ENCODE peak calls at places on chromosomes 1 and 21, in five cellular contexts. One of them, this sample, is unnamed.

GRCh38 chr21:35491114-35491513 is 442.0 kb upstream of the RUNX1 start:
- DNase-seq in dorsolateral prefrontal cortex: no peak
- DNase-seq in neural crest cell: no peak
- DNase-seq in T-helper 1 cell: no peak
- DNase-seq in NCI-H1417: no peak
- DNase-seq in this sample: peak

GRCh38 chr1:94753171-94753972 is 66.8 kb upstream of the SLC44A3 start:
- DNase-seq in dorsolateral prefrontal cortex: no peak
- DNase-seq in neural crest cell: no peak
- DNase-seq in T-helper 1 cell: no peak
- DNase-seq in NCI-H1417: no peak
- DNase-seq in this sample: no peak

GRCh38 chr21:36753556-36753955 is 54.6 kb downstream of the SIM2 start:
- DNase-seq in dorsolateral prefrontal cortex: no peak
- DNase-seq in neural crest cell: no peak
- DNase-seq in T-helper 1 cell: no peak
- DNase-seq in NCI-H1417: no peak
- DNase-seq in this sample: peak

GRCh38 chr1:119811428-119811827 is at the start of gene REG4:
- DNase-seq in dorsolateral prefrontal cortex: no peak
- DNase-seq in neural crest cell: no peak
- DNase-seq in T-helper 1 cell: no peak
- DNase-seq in NCI-H1417: no peak
- DNase-seq in this sample: no peak

GRCh38 chr1:151533870-151534269 is 6.2 kb upstream of the TUFT1 start:
- DNase-seq in dorsolateral prefrontal cortex: no peak
- DNase-seq in neural crest cell: no peak
- DNase-seq in T-helper 1 cell: no peak
- DNase-seq in NCI-H1417: no peak
- DNase-seq in this sample: no peak

GRCh38 chr1:66767590-66767989 is 15.3 kb downstream of the DYNLT5 start:
- DNase-seq in dorsolateral prefrontal cortex: no peak
- DNase-seq in neural crest cell: no peak
- DNase-seq in T-helper 1 cell: no peak
- DNase-seq in NCI-H1417: no peak
- DNase-seq in this sample: no peak

GRCh38 chr1:92774407-92774806 is 10.5 kb downstream of the EVI5 start:
- DNase-seq in dorsolateral prefrontal cortex: no peak
- DNase-seq in neural crest cell: no peak
- DNase-seq in T-helper 1 cell: no peak
- DNase-seq in NCI-H1417: no peak
- DNase-seq in this sample: no peak

GRCh38 chr1:112998592-112999235 is 42.7 kb upstream of the SLC16A1 start:
- DNase-seq in dorsolateral prefrontal cortex: peak
- DNase-seq in neural crest cell: no peak
- DNase-seq in T-helper 1 cell: no peak
- DNase-seq in NCI-H1417: peak
- DNase-seq in this sample: no peak

GRCh38 chr1:97417661-97418060 is 503.2 kb downstream of the DPYD start:
- DNase-seq in dorsolateral prefrontal cortex: no peak
- DNase-seq in neural crest cell: no peak
- DNase-seq in T-helper 1 cell: no peak
- DNase-seq in NCI-H1417: no peak
- DNase-seq in this sample: no peak

GRCh38 chr1:179155615-179156014 is 73.7 kb downstream of the TOR3A start:
- DNase-seq in dorsolateral prefrontal cortex: no peak
- DNase-seq in neural crest cell: no peak
- DNase-seq in T-helper 1 cell: no peak
- DNase-seq in NCI-H1417: no peak
- DNase-seq in this sample: no peak

GRCh38 chr21:39029086-39029772 is 154.0 kb downstream of the PSMG1 start:
- DNase-seq in dorsolateral prefrontal cortex: no peak
- DNase-seq in neural crest cell: no peak
- DNase-seq in T-helper 1 cell: no peak
- DNase-seq in NCI-H1417: no peak
- DNase-seq in this sample: no peak

GRCh38 chr1:181493885-181494284 is 10.6 kb downstream of the CACNA1E start:
- DNase-seq in dorsolateral prefrontal cortex: no peak
- DNase-seq in neural crest cell: no peak
- DNase-seq in T-helper 1 cell: no peak
- DNase-seq in NCI-H1417: no peak
- DNase-seq in this sample: no peak

GRCh38 chr1:206933333-206933945 is 11.7 kb upstream of the FCMR start:
- DNase-seq in dorsolateral prefrontal cortex: no peak
- DNase-seq in neural crest cell: no peak
- DNase-seq in T-helper 1 cell: peak
- DNase-seq in NCI-H1417: no peak
- DNase-seq in this sample: peak

GRCh38 chr1:31182352-31182751 is 57.3 kb downstream of the NKAIN1 start:
- DNase-seq in dorsolateral prefrontal cortex: peak
- DNase-seq in neural crest cell: peak
- DNase-seq in T-helper 1 cell: peak
- DNase-seq in NCI-H1417: peak
- DNase-seq in this sample: peak

GRCh38 chr1:109484519-109484975 is 842 bp downstream of the ATXN7L2 start:
- DNase-seq in dorsolateral prefrontal cortex: no peak
- DNase-seq in neural crest cell: no peak
- DNase-seq in T-helper 1 cell: no peak
- DNase-seq in NCI-H1417: peak
- DNase-seq in this sample: peak

GRCh38 chr1:28035420-28035819 is 53.0 kb downstream of the EYA3 start:
- DNase-seq in dorsolateral prefrontal cortex: no peak
- DNase-seq in neural crest cell: no peak
- DNase-seq in T-helper 1 cell: no peak
- DNase-seq in NCI-H1417: no peak
- DNase-seq in this sample: no peak

GRCh38 chr1:2930016-2930815 is 91.1 kb upstream of the ACTRT2 start:
- DNase-seq in dorsolateral prefrontal cortex: no peak
- DNase-seq in neural crest cell: no peak
- DNase-seq in T-helper 1 cell: no peak
- DNase-seq in NCI-H1417: no peak
- DNase-seq in this sample: no peak

GRCh38 chr1:221667504-221667903 is 74.4 kb downstream of the DUSP10 start:
- DNase-seq in dorsolateral prefrontal cortex: no peak
- DNase-seq in neural crest cell: no peak
- DNase-seq in T-helper 1 cell: no peak
- DNase-seq in NCI-H1417: no peak
- DNase-seq in this sample: peak

GRCh38 chr1:153962088-153963029 is 978 bp downstream of the SLC39A1 start:
- DNase-seq in dorsolateral prefrontal cortex: no peak
- DNase-seq in neural crest cell: no peak
- DNase-seq in T-helper 1 cell: no peak
- DNase-seq in NCI-H1417: no peak
- DNase-seq in this sample: peak

GRCh38 chr1:111952258-111952657 is 37.2 kb downstream of the KCND3 start:
- DNase-seq in dorsolateral prefrontal cortex: no peak
- DNase-seq in neural crest cell: no peak
- DNase-seq in T-helper 1 cell: no peak
- DNase-seq in NCI-H1417: no peak
- DNase-seq in this sample: no peak

GRCh38 chr1:86197206-86197855 is 40.8 kb upstream of the COL24A1 start:
- DNase-seq in dorsolateral prefrontal cortex: no peak
- DNase-seq in neural crest cell: no peak
- DNase-seq in T-helper 1 cell: no peak
- DNase-seq in NCI-H1417: no peak
- DNase-seq in this sample: no peak

GRCh38 chr1:114145504-114146160 is 8.0 kb downstream of the SYT6 start:
- DNase-seq in dorsolateral prefrontal cortex: no peak
- DNase-seq in neural crest cell: no peak
- DNase-seq in T-helper 1 cell: no peak
- DNase-seq in NCI-H1417: no peak
- DNase-seq in this sample: no peak

GRCh38 chr1:21861602-21862429 is 49.8 kb downstream of the LDLRAD2 start:
- DNase-seq in dorsolateral prefrontal cortex: no peak
- DNase-seq in neural crest cell: no peak
- DNase-seq in T-helper 1 cell: no peak
- DNase-seq in NCI-H1417: no peak
- DNase-seq in this sample: peak

GRCh38 chr21:34536311-34536710 is 24.3 kb upstream of the KCNE1 start:
- DNase-seq in dorsolateral prefrontal cortex: no peak
- DNase-seq in neural crest cell: no peak
- DNase-seq in T-helper 1 cell: no peak
- DNase-seq in NCI-H1417: no peak
- DNase-seq in this sample: no peak

GRCh38 chr1:86277909-86278308 is 118.2 kb downstream of the ODF2L start:
- DNase-seq in dorsolateral prefrontal cortex: no peak
- DNase-seq in neural crest cell: no peak
- DNase-seq in T-helper 1 cell: no peak
- DNase-seq in NCI-H1417: peak
- DNase-seq in this sample: no peak

GRCh38 chr21:37073417-37074194 is 552 bp downstream of the TTC3 start:
- DNase-seq in dorsolateral prefrontal cortex: peak
- DNase-seq in neural crest cell: no peak
- DNase-seq in T-helper 1 cell: peak
- DNase-seq in NCI-H1417: peak
- DNase-seq in this sample: peak

GRCh38 chr1:212699839-212700596 is at the start of gene BATF3:
- DNase-seq in dorsolateral prefrontal cortex: peak
- DNase-seq in neural crest cell: peak
- DNase-seq in T-helper 1 cell: peak
- DNase-seq in NCI-H1417: no peak
- DNase-seq in this sample: peak

GRCh38 chr1:116826818-116827606 is 72.8 kb downstream of the CD2 start:
- DNase-seq in dorsolateral prefrontal cortex: no peak
- DNase-seq in neural crest cell: no peak
- DNase-seq in T-helper 1 cell: no peak
- DNase-seq in NCI-H1417: no peak
- DNase-seq in this sample: peak

GRCh38 chr1:84603223-84603622 is 29.0 kb upstream of the CTBS start:
- DNase-seq in dorsolateral prefrontal cortex: no peak
- DNase-seq in neural crest cell: no peak
- DNase-seq in T-helper 1 cell: no peak
- DNase-seq in NCI-H1417: no peak
- DNase-seq in this sample: peak

GRCh38 chr1:46173361-46173856 is 1.5 kb upstream of the TSPAN1 start:
- DNase-seq in dorsolateral prefrontal cortex: peak
- DNase-seq in neural crest cell: no peak
- DNase-seq in T-helper 1 cell: no peak
- DNase-seq in NCI-H1417: peak
- DNase-seq in this sample: no peak

GRCh38 chr1:60903591-60903990 is 178.8 kb upstream of the NFIA start:
- DNase-seq in dorsolateral prefrontal cortex: peak
- DNase-seq in neural crest cell: no peak
- DNase-seq in T-helper 1 cell: no peak
- DNase-seq in NCI-H1417: no peak
- DNase-seq in this sample: no peak

GRCh38 chr1:8312235-8313218 is 5.4 kb upstream of the SLC45A1 start:
- DNase-seq in dorsolateral prefrontal cortex: no peak
- DNase-seq in neural crest cell: no peak
- DNase-seq in T-helper 1 cell: no peak
- DNase-seq in NCI-H1417: peak
- DNase-seq in this sample: no peak

GRCh38 chr1:213176341-213176740 is 125.3 kb downstream of the RPS6KC1 start:
- DNase-seq in dorsolateral prefrontal cortex: no peak
- DNase-seq in neural crest cell: no peak
- DNase-seq in T-helper 1 cell: no peak
- DNase-seq in NCI-H1417: no peak
- DNase-seq in this sample: no peak

GRCh38 chr1:115781343-115781742 is 12.8 kb upstream of the CASQ2 start:
- DNase-seq in dorsolateral prefrontal cortex: no peak
- DNase-seq in neural crest cell: no peak
- DNase-seq in T-helper 1 cell: no peak
- DNase-seq in NCI-H1417: no peak
- DNase-seq in this sample: peak

This sample was measured in ELR.